ENCODE peak calls at places on chromosomes 6 and 20, in nine cellular contexts. L is K562; K is endodermal cell; Z is pancreas; X is ascending aorta; R is CD8-positive, alpha-beta T cell; C is RWPE1; N is esophagus squamous epithelium; S is heart right ventricle. E is an unnamed sample.

GRCh38 chr6:33797635-33798342 is 6.0 kb downstream of the MLN start:
- DNase-seq in L (no peak), K (no peak), Z (no peak), X (no peak), R (no peak), C (no peak), N (no peak), S (no peak), E (no peak)

GRCh38 chr6:126127662-126128061 is 141.3 kb downstream of the TRMT11 start:
- DNase-seq in L (no peak), K (no peak), Z (no peak), X (no peak), R (no peak), C (no peak), N (no peak), S (no peak), E (no peak)

GRCh38 chr20:37421988-37422387 is 76.0 kb downstream of the SRC start:
- DNase-seq in L (no peak), K (peak), Z (no peak), X (no peak), R (no peak), C (no peak), N (no peak), S (no peak), E (peak)

GRCh38 chr20:47672886-47673670 is 112.2 kb downstream of the SULF2 start:
- DNase-seq in L (no peak), K (no peak), Z (no peak), X (no peak), R (no peak), C (no peak), N (no peak), S (no peak), E (no peak)

GRCh38 chr6:119134752-119135151 is 56.3 kb upstream of the FAM184A start:
- DNase-seq in L (no peak), K (no peak), Z (no peak), X (no peak), R (no peak), C (no peak), N (no peak), S (no peak), E (no peak)

GRCh38 chr6:20678831-20679352 is 144.6 kb downstream of the CDKAL1 start:
- DNase-seq in L (no peak), K (no peak), Z (no peak), X (no peak), R (no peak), C (no peak), N (no peak), S (no peak), E (no peak)

GRCh38 chr20:58599966-58600365 is 51.1 kb upstream of the STX16 start:
- DNase-seq in L (no peak), K (no peak), Z (no peak), X (no peak), R (no peak), C (no peak), N (no peak), S (no peak), E (no peak)

GRCh38 chr6:24926192-24926591 is 9.6 kb downstream of the RIPOR2 start:
- DNase-seq in L (no peak), K (no peak), Z (no peak), X (no peak), R (no peak), C (no peak), N (no peak), S (no peak), E (no peak)

GRCh38 chr6:129643968-129644367 is 66.0 kb downstream of the ARHGAP18 start:
- DNase-seq in L (no peak), K (peak), Z (no peak), X (no peak), R (no peak), C (no peak), N (no peak), S (no peak), E (no peak)

GRCh38 chr20:62887147-62887859 is 25.7 kb upstream of the TCFL5 start:
- DNase-seq in L (peak), K (no peak), Z (no peak), X (no peak), R (peak), C (peak), N (no peak), S (no peak), E (peak)

GRCh38 chr20:63009988-63010769 is 3.4 kb upstream of the BHLHE23 start:
- DNase-seq in L (peak), K (peak), Z (no peak), X (no peak), R (peak), C (no peak), N (no peak), S (no peak), E (no peak)

GRCh38 chr6:148724428-148724827 is 22.4 kb upstream of the UST start:
- DNase-seq in L (no peak), K (no peak), Z (no peak), X (no peak), R (no peak), C (no peak), N (no peak), S (no peak), E (no peak)

GRCh38 chr6:106547053-106547414 is 82.3 kb downstream of the RTN4IP1 start:
- DNase-seq in L (no peak), K (no peak), Z (no peak), X (no peak), R (no peak), C (no peak), N (no peak), S (no peak), E (no peak)

GRCh38 chr6:108581237-108581931 is 20.7 kb downstream of the FOXO3 start:
- DNase-seq in L (peak), K (no peak), Z (no peak), X (no peak), R (no peak), C (peak), N (no peak), S (no peak), E (peak)

GRCh38 chr20:50930139-50931047 is 844 bp downstream of the ADNP start:
- DNase-seq in L (peak), K (peak), Z (peak), X (peak), R (no peak), C (peak), N (no peak), S (peak), E (peak)

GRCh38 chr6:134686071-134686470 is 263.8 kb downstream of the ALDH8A1 start:
- DNase-seq in L (no peak), K (no peak), Z (no peak), X (no peak), R (no peak), C (peak), N (no peak), S (no peak), E (no peak)

GRCh38 chr6:148438593-148438992 is 96.0 kb downstream of the SASH1 start:
- DNase-seq in L (no peak), K (no peak), Z (no peak), X (no peak), R (no peak), C (no peak), N (no peak), S (no peak), E (no peak)

GRCh38 chr6:133083248-133083967 is 157.7 kb upstream of the EYA4 start:
- DNase-seq in L (no peak), K (no peak), Z (no peak), X (no peak), R (no peak), C (no peak), N (no peak), S (no peak), E (no peak)

GRCh38 chr6:159380104-159380503 is 210.9 kb downstream of the FNDC1 start:
- DNase-seq in L (no peak), K (no peak), Z (no peak), X (no peak), R (no peak), C (no peak), N (no peak), S (no peak), E (no peak)

GRCh38 chr6:108946695-108947094 is 98.5 kb downstream of the ARMC2 start:
- DNase-seq in L (no peak), K (no peak), Z (no peak), X (no peak), R (no peak), C (no peak), N (no peak), S (peak), E (no peak)

GRCh38 chr6:107154131-107154906 is 39.0 kb upstream of the BEND3 start:
- DNase-seq in L (no peak), K (peak), Z (no peak), X (no peak), R (no peak), C (no peak), N (no peak), S (no peak), E (peak)

GRCh38 chr20:11083841-11084240 is 410.0 kb upstream of the JAG1 start:
- DNase-seq in L (no peak), K (no peak), Z (no peak), X (no peak), R (no peak), C (no peak), N (no peak), S (no peak), E (no peak)

GRCh38 chr6:161850572-161850971 is 576.7 kb upstream of the AGPAT4 start:
- DNase-seq in L (no peak), K (no peak), Z (no peak), X (no peak), R (no peak), C (no peak), N (no peak), S (no peak), E (no peak)

GRCh38 chr6:10407674-10408054 is 7.2 kb downstream of the TFAP2A start:
- DNase-seq in L (no peak), K (no peak), Z (no peak), X (no peak), R (no peak), C (no peak), N (no peak), S (no peak), E (no peak)

GRCh38 chr6:130851026-130851425 is 23.8 kb downstream of the SMLR1 start:
- DNase-seq in L (no peak), K (no peak), Z (no peak), X (no peak), R (no peak), C (no peak), N (no peak), S (no peak), E (no peak)

GRCh38 chr20:6685181-6685582 is 82.3 kb upstream of the BMP2 start:
- DNase-seq in L (no peak), K (no peak), Z (no peak), X (no peak), R (no peak), C (peak), N (no peak), S (no peak), E (no peak)

GRCh38 chr20:2169456-2170088 is 67.9 kb downstream of the STK35 start:
- DNase-seq in L (no peak), K (no peak), Z (no peak), X (peak), R (no peak), C (no peak), N (no peak), S (no peak), E (no peak)

GRCh38 chr20:50373674-50374286 is 136.4 kb upstream of the PTPN1 start:
- DNase-seq in L (no peak), K (no peak), Z (no peak), X (no peak), R (no peak), C (peak), N (no peak), S (no peak), E (no peak)

GRCh38 chr6:144144996-144145395 is 5.3 kb upstream of the STX11 start:
- DNase-seq in L (no peak), K (no peak), Z (no peak), X (no peak), R (no peak), C (no peak), N (no peak), S (no peak), E (no peak)

GRCh38 chr6:18978330-18979128 is 591.4 kb downstream of the RNF144B start:
- DNase-seq in L (no peak), K (no peak), Z (no peak), X (no peak), R (no peak), C (peak), N (no peak), S (peak), E (peak)

GRCh38 chr20:33541797-33542196 is 51.9 kb downstream of the CBFA2T2 start:
- DNase-seq in L (no peak), K (no peak), Z (no peak), X (no peak), R (no peak), C (no peak), N (no peak), S (no peak), E (no peak)

GRCh38 chr6:25889877-25890853 is 16.1 kb upstream of the SLC17A3 start:
- DNase-seq in L (peak), K (peak), Z (no peak), X (no peak), R (no peak), C (peak), N (no peak), S (peak), E (peak)

GRCh38 chr6:32807020-32807580 is 9.7 kb downstream of the HLA-DOB start:
- DNase-seq in L (no peak), K (no peak), Z (no peak), X (no peak), R (no peak), C (no peak), N (no peak), S (no peak), E (no peak)

GRCh38 chr20:46981184-46981583 is 86.5 kb downstream of the EYA2 start:
- DNase-seq in L (no peak), K (no peak), Z (no peak), X (no peak), R (no peak), C (no peak), N (no peak), S (no peak), E (no peak)

GRCh38 chr20:17835240-17835940 is 133.2 kb downstream of the SNX5 start:
- DNase-seq in L (no peak), K (no peak), Z (peak), X (peak), R (no peak), C (peak), N (no peak), S (peak), E (peak)

GRCh38 chr6:117441824-117442264 is 16.1 kb upstream of the ROS1 start:
- DNase-seq in L (no peak), K (no peak), Z (no peak), X (no peak), R (no peak), C (peak), N (no peak), S (no peak), E (no peak)

GRCh38 chr6:133631421-133631820 is 257.5 kb upstream of the TCF21 start:
- DNase-seq in L (no peak), K (no peak), Z (no peak), X (no peak), R (no peak), C (no peak), N (no peak), S (no peak), E (no peak)

GRCh38 chr6:100435299-100435698 is 29.4 kb downstream of the SIM1 start:
- DNase-seq in L (no peak), K (no peak), Z (no peak), X (no peak), R (no peak), C (peak), N (no peak), S (no peak), E (peak)

GRCh38 chr20:47070176-47070575 is 175.5 kb downstream of the EYA2 start:
- DNase-seq in L (no peak), K (no peak), Z (no peak), X (no peak), R (no peak), C (no peak), N (no peak), S (no peak), E (no peak)

GRCh38 chr6:166552600-166552999 is 33.9 kb downstream of the RAMACL start:
- DNase-seq in L (no peak), K (no peak), Z (no peak), X (no peak), R (no peak), C (no peak), N (no peak), S (no peak), E (no peak)

GRCh38 chr6:166553563-166554271 is 32.8 kb downstream of the RAMACL start:
- DNase-seq in L (no peak), K (no peak), Z (no peak), X (no peak), R (no peak), C (peak), N (no peak), S (peak), E (no peak)

GRCh38 chr6:166555066-166555465 is 31.4 kb downstream of the RAMACL start:
- DNase-seq in L (no peak), K (peak), Z (no peak), X (no peak), R (no peak), C (no peak), N (no peak), S (no peak), E (no peak)

GRCh38 chr6:166556336-166556735 is 30.1 kb downstream of the RAMACL start:
- DNase-seq in L (no peak), K (no peak), Z (no peak), X (no peak), R (no peak), C (no peak), N (no peak), S (no peak), E (no peak)

GRCh38 chr6:166554316-166554715 is 32.2 kb downstream of the RAMACL start:
- DNase-seq in L (no peak), K (peak), Z (no peak), X (no peak), R (no peak), C (no peak), N (no peak), S (peak), E (no peak)
- H3K27ac ChIP-seq in L (no peak), K (peak), Z (no peak), X (peak), R (no peak), C (peak), N (peak), S (peak), E (peak)

GRCh38 chr6:51614725-51615124 is 472.7 kb downstream of the PKHD1 start:
- DNase-seq in L (no peak), K (no peak), Z (no peak), X (no peak), R (no peak), C (no peak), N (no peak), S (no peak), E (no peak)

GRCh38 chr6:51613558-51613957 is 473.9 kb downstream of the PKHD1 start:
- DNase-seq in L (no peak), K (no peak), Z (no peak), X (no peak), R (no peak), C (no peak), N (no peak), S (no peak), E (no peak)

GRCh38 chr6:51608383-51608782 is 479.0 kb downstream of the PKHD1 start:
- DNase-seq in L (no peak), K (no peak), Z (no peak), X (no peak), R (no peak), C (no peak), N (no peak), S (no peak), E (no peak)

GRCh38 chr6:51608932-51609331 is 478.5 kb downstream of the PKHD1 start:
- DNase-seq in L (no peak), K (no peak), Z (no peak), X (no peak), R (no peak), C (no peak), N (no peak), S (no peak), E (no peak)
- TF ChIP-seq CTCF in L (no peak), K (no peak), Z (no peak), X (no peak), R (no peak), C (no peak), N (no peak), S (no peak), E (no peak)

DNA sequence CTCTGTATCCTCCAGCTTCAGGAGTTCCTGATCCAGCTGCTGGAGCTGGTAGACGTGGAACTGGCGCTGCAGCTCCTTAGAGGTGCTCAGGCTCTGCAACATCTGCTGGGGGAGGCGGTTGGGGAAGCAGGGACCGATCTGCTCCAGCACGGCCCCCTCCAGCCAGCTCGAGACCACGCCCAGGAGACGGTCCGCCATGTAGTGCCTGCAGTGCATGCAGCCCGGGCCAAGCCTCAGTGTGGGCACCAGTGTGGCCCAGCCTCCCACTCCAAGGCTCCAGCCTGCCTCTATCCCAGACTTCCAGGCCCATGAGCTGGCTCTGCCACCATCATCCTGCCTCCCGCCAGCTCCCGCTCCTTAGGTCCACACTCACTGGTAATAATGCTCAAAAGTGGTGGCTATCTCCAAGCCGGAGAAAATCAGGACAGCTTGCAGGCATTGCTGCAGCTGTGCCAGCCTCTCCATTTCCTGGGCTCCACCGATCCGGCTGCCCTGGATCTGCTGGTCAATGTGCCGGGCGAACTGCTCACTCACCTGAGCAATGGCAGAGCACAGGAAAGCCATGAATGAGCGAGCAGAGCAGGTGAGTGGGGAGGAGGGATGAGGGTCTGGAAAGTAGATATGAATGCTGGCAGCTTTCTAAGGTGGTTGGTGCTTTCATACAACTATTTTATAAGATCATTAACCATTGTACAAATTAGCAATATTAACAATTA is 13.0 kb downstream of the CUL7 start:
- DNase-seq in L (no peak), K (no peak), Z (no peak), X (no peak), R (no peak), C (no peak), N (no peak), S (no peak), E (no peak)
- H3K27ac ChIP-seq in L (no peak), K (no peak), Z (no peak), X (no peak), R (no peak), C (peak), N (no peak), S (no peak), E (no peak)

DNA sequence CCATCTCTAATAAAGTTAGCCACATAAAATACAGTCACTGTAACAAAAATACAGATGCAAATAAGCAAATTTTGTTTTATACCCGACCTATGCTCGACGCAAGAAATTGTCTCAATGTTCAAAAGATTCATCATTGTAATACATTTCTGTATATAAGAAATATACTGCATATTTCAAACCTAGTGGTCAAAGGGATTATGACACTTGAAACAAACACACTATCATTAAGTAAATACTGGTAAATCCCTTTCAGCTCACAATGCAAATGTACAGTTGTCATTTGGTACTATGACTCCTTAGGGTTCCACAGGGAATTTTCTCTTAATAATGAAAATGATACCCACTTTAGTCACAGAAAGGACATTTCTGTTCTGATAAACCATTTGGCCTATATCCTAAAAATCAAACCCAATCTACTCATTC is 2.2 kb downstream of the HIVEP2 start:
- DNase-seq in L (peak), K (no peak), Z (no peak), X (no peak), R (no peak), C (peak), N (no peak), S (no peak), E (peak)
- TF ChIP-seq CTCF in L (no peak), K (peak), Z (peak), X (peak), R (peak), C (peak), N (peak), S (peak), E (peak)

DNA sequence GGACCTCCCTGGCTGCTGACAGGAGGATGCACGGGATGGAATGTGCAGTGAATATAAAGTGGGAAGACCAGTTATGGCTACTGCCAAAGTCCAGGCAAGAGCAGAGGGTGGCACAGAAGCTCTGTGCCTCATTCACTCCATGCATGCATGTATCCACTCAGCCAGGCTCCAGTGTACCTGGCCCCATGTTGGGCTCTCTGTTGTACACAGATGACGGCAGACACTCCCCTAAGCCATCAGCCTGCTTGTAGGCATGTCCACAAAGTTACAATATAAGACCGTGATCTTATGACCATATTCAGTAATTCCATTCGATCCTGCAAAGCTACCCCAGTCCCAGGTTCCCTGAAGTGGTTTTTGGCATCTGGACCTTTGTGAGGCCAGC is 116.8 kb downstream of the PREX1 start:
- DNase-seq in L (no peak), K (no peak), Z (peak), X (no peak), R (no peak), C (no peak), N (no peak), S (no peak), E (no peak)
- H3K27ac ChIP-seq in L (no peak), K (no peak), Z (no peak), X (no peak), R (no peak), C (no peak), N (no peak), S (no peak), E (no peak)